ENCODE peak calls at places on chromosomes 2 and 18, in six cellular contexts. D is GM12864, M is NCI-H1436, Y is NCI-H1417, Z is AG04449, L is SK-N-MC. O is an unnamed sample.

GRCh38 chr2:176540995-176541394 is 271.8 kb downstream of the MTX2 start:
- DNase-seq in D (no peak), M (no peak), Y (no peak), Z (no peak), L (no peak), O (no peak)

GRCh38 chr2:157471078-157471477 is 27.2 kb upstream of the CYTIP start:
- DNase-seq in D (no peak), M (no peak), Y (no peak), Z (no peak), L (no peak), O (no peak)

GRCh38 chr2:46041434-46041833 is 255.8 kb upstream of the EPAS1 start:
- DNase-seq in D (no peak), M (no peak), Y (no peak), Z (no peak), L (no peak), O (no peak)

GRCh38 chr2:224293976-224294375 is 107.9 kb downstream of the FAM124B start:
- DNase-seq in D (no peak), M (no peak), Y (no peak), Z (no peak), L (no peak), O (no peak)

GRCh38 chr2:157488877-157489276 is 45.0 kb upstream of the CYTIP start:
- DNase-seq in D (no peak), M (no peak), Y (no peak), Z (no peak), L (no peak), O (no peak)

GRCh38 chr2:238868067-238868524 is 20.2 kb downstream of the TWIST2 start:
- DNase-seq in D (no peak), M (no peak), Y (no peak), Z (no peak), L (no peak), O (no peak)

GRCh38 chr2:21404827-21405625 is 281.3 kb downstream of the TDRD15 start:
- DNase-seq in D (no peak), M (no peak), Y (no peak), Z (no peak), L (no peak), O (no peak)

GRCh38 chr2:167212054-167212648 is 323.9 kb downstream of the XIRP2 start:
- DNase-seq in D (no peak), M (peak), Y (peak), Z (no peak), L (peak), O (peak)

GRCh38 chr2:9556121-9556869 is 665 bp upstream of the ADAM17 start:
- DNase-seq in D (no peak), M (peak), Y (no peak), Z (no peak), L (no peak), O (no peak)

GRCh38 chr2:121355488-121355887 is 70.5 kb upstream of the TFCP2L1 start:
- DNase-seq in D (no peak), M (no peak), Y (peak), Z (no peak), L (no peak), O (peak)

GRCh38 chr2:190655113-190655512 is 6.2 kb downstream of the NAB1 start:
- DNase-seq in D (no peak), M (no peak), Y (peak), Z (no peak), L (no peak), O (peak)

GRCh38 chr18:32802606-32803451 is 30.0 kb upstream of the KLHL14 start:
- DNase-seq in D (no peak), M (no peak), Y (no peak), Z (no peak), L (no peak), O (no peak)

GRCh38 chr2:112884869-112885502 is 26.0 kb upstream of the IL37 start:
- DNase-seq in D (no peak), M (no peak), Y (peak), Z (no peak), L (no peak), O (no peak)

GRCh38 chr2:119517433-119517832 is 6.8 kb downstream of the SCTR start:
- DNase-seq in D (peak), M (peak), Y (peak), Z (no peak), L (no peak), O (peak)

GRCh38 chr2:203510941-203511305 is 24.2 kb downstream of the RAPH1 start:
- DNase-seq in D (no peak), M (no peak), Y (no peak), Z (no peak), L (no peak), O (no peak)

GRCh38 chr2:19114754-19115231 is 243.6 kb downstream of the OSR1 start:
- DNase-seq in D (no peak), M (no peak), Y (no peak), Z (no peak), L (no peak), O (no peak)

GRCh38 chr2:159471340-159471739 is 145.0 kb downstream of the BAZ2B start:
- DNase-seq in D (no peak), M (no peak), Y (no peak), Z (no peak), L (no peak), O (no peak)

GRCh38 chr2:119694994-119695521 is 16.1 kb downstream of the TMEM177 start:
- DNase-seq in D (no peak), M (no peak), Y (peak), Z (no peak), L (no peak), O (peak)

GRCh38 chr2:170180031-170180566 is 2.2 kb downstream of the MYO3B start:
- DNase-seq in D (peak), M (no peak), Y (no peak), Z (no peak), L (no peak), O (no peak)

GRCh38 chr2:76953733-76954347 is 568.3 kb downstream of the LRRTM4 start:
- DNase-seq in D (peak), M (peak), Y (peak), Z (no peak), L (peak), O (peak)

GRCh38 chr2:120395686-120396518 is 50.0 kb downstream of the INHBB start:
- DNase-seq in D (no peak), M (peak), Y (peak), Z (no peak), L (no peak), O (peak)

GRCh38 chr2:219386532-219387280 is 1.0 kb downstream of the DNPEP start:
- DNase-seq in D (no peak), M (no peak), Y (peak), Z (no peak), L (no peak), O (no peak)

GRCh38 chr2:113283704-113284284 is 5.1 kb upstream of the PAX8 start:
- DNase-seq in D (no peak), M (no peak), Y (no peak), Z (peak), L (no peak), O (no peak)

GRCh38 chr2:104340879-104341812 is 512.8 kb upstream of the POU3F3 start:
- DNase-seq in D (no peak), M (no peak), Y (no peak), Z (no peak), L (no peak), O (no peak)

GRCh38 chr2:233429175-233429897 is 75.0 kb downstream of the DGKD start:
- DNase-seq in D (no peak), M (no peak), Y (no peak), Z (no peak), L (no peak), O (no peak)

GRCh38 chr2:67476808-67477790 is 80.0 kb downstream of the ETAA1 start:
- DNase-seq in D (peak), M (no peak), Y (peak), Z (no peak), L (peak), O (peak)

GRCh38 chr2:100272848-100273329 is 49.4 kb downstream of the LONRF2 start:
- DNase-seq in D (no peak), M (no peak), Y (no peak), Z (no peak), L (no peak), O (no peak)

GRCh38 chr18:74064510-74064909 is 83.1 kb downstream of the FBXO15 start:
- DNase-seq in D (no peak), M (no peak), Y (peak), Z (no peak), L (no peak), O (no peak)

GRCh38 chr2:98948956-98949739 is 13.1 kb upstream of the CRACDL start:
- DNase-seq in D (no peak), M (no peak), Y (peak), Z (no peak), L (no peak), O (peak)

GRCh38 chr2:174840436-174840835 is 76.2 kb upstream of the CHRNA1 start:
- DNase-seq in D (no peak), M (no peak), Y (no peak), Z (peak), L (no peak), O (no peak)

GRCh38 chr2:84477886-84478285 is 18.8 kb upstream of the SUCLG1 start:
- DNase-seq in D (no peak), M (no peak), Y (no peak), Z (no peak), L (no peak), O (no peak)

GRCh38 chr2:26614205-26615128 is 26.7 kb downstream of the CIB4 start:
- DNase-seq in D (no peak), M (no peak), Y (peak), Z (no peak), L (no peak), O (no peak)

O was measured in NCI-H1105 treated with DMSO at 0.1 percent for 48 hours.